ENCODE peak calls at places on chromosomes 1 and 21, in four cellular contexts. K, D, C and U are unnamed samples.

GRCh38 chr1:248807067-248807737 is 18.5 kb downstream of the SH3BP5L start:
- DNase-seq in K (peak; percentile 79), D (peak; percentile 26), C (peak; percentile 4), U (no peak)

GRCh38 chr1:62841587-62842169 is 57.7 kb downstream of the ATG4C start:
- DNase-seq in K (peak; percentile 52), D (peak; percentile 70), C (peak; percentile 49), U (peak; percentile 44)

GRCh38 chr21:45825209-45825602 is 156.4 kb upstream of the COL6A1 start:
- DNase-seq in K (no peak), D (no peak), C (no peak), U (no peak)

GRCh38 chr1:153577138-153577537 is 11.5 kb upstream of the S100A2 start:
- DNase-seq in K (no peak), D (no peak), C (no peak), U (no peak)

GRCh38 chr1:89941110-89941770 is 53.7 kb upstream of the ZNF326 start:
- DNase-seq in K (no peak), D (no peak), C (no peak), U (no peak)

GRCh38 chr1:206479164-206480125 is 9.2 kb downstream of the IKBKE start:
- DNase-seq in K (peak; percentile 89), D (peak; percentile 74), C (no peak), U (peak; percentile 66)

GRCh38 chr1:246069581-246069980 is 437.5 kb downstream of the SMYD3 start:
- DNase-seq in K (no peak), D (no peak), C (no peak), U (no peak)

GRCh38 chr1:183139281-183139942 is 46.7 kb upstream of the LAMC2 start:
- DNase-seq in K (no peak), D (peak; percentile 96), C (no peak), U (no peak)

GRCh38 chr1:52268372-52268771 is 97.6 kb downstream of the CC2D1B start:
- DNase-seq in K (no peak), D (peak; percentile 73), C (no peak), U (no peak)

GRCh38 chr1:47219590-47220220 is 12.3 kb downstream of the TAL1 start:
- DNase-seq in K (no peak), D (no peak), C (no peak), U (no peak)

GRCh38 chr1:23657659-23658275 is 33.8 kb upstream of the RPL11 start:
- DNase-seq in K (peak; percentile 79), D (peak; percentile 42), C (peak; percentile 60), U (no peak)

GRCh38 chr1:54118704-54119103 is 34.1 kb downstream of the CDCP2 start:
- DNase-seq in K (no peak), D (no peak), C (no peak), U (no peak)

GRCh38 chr1:169892819-169893644 is 664 bp downstream of the SCYL3 start:
- DNase-seq in K (no peak), D (peak; percentile 53), C (no peak), U (peak; percentile 10)

GRCh38 chr21:37348664-37349063 is 17.9 kb upstream of the DYRK1A start:
- DNase-seq in K (no peak), D (peak; percentile 16), C (no peak), U (no peak)

GRCh38 chr1:147580200-147580557 is 38.9 kb downstream of the BCL9 start:
- DNase-seq in K (no peak), D (no peak), C (no peak), U (no peak)

GRCh38 chr1:23624440-23624839 is 65.1 kb upstream of the ID3 start:
- DNase-seq in K (no peak), D (no peak), C (no peak), U (no peak)

GRCh38 chr1:237007147-237007881 is 3.1 kb upstream of the MT1HL1 start:
- DNase-seq in K (no peak), D (no peak), C (no peak), U (no peak)
- H3K4me3 ChIP-seq in K (no peak overlapping the region), D (no peak overlapping the region), C (no peak overlapping the region), U (no peak overlapping the region)

GRCh38 chr1:172144445-172145060 is 275.9 kb upstream of the C1orf105 start:
- DNase-seq in K (peak; percentile 50), D (peak; percentile 76), C (no peak), U (peak; percentile 23)
- TF ChIP-seq POLR2AphosphoS5 in K (peak; percentile 99), D (no peak), C (no peak), U (peak; percentile 60)

DNA sequence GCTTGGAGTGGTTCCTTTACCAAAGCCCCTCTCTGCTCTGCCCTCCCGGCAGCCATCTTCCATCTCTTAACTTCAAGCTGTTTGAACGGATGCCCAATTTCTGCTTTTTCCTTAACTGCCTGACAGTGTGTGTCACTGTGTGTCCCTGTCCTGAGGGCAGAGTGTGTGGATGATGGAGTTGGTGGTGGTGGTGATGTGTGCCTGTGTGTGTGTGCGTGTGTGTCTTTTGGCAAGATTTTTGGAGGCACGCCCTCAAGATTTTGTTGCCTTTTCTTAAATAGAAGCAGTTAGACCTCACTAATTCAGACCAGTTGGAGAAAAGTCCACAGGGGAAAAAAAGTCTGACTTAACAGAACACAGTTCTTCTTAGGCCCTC is 30.3 kb downstream of the SERTAD4 start:
- DNase-seq in K (no peak), D (no peak), C (no peak), U (no peak)
- H3K27ac ChIP-seq in K (no peak overlapping the region), D (no peak overlapping the region), C (no peak overlapping the region), U (peak overlapping the region; percentile 10)

GRCh38 chr1:179978199-179979079 is 23.8 kb downstream of the CEP350 start:
- DNase-seq in K (no peak), D (no peak), C (no peak), U (no peak)
- H3K4me3 ChIP-seq in K (no peak overlapping the region), D (no peak overlapping the region), C (no peak overlapping the region), U (no peak overlapping the region)